ENCODE peak calls at places on chromosomes 11 and 22, in five cellular contexts. U is K562, B is A549, C is H1, W is GM12878. P is an unnamed sample.
A peak's percentile ranks its signal among the peaks of the same experiment; 100 is the strongest.

GRCh38 chr22:25174888-25175411 is 24.7 kb upstream of the CRYBB3 start:
- DNase-seq in U (no peak), B (no peak), C (no peak), W (no peak), P (no peak)

GRCh38 chr11:11777897-11778296 is 63.9 kb upstream of the USP47 start:
- DNase-seq in U (no peak), B (no peak), C (no peak), W (no peak), P (no peak)

GRCh38 chr22:22720201-22720723 is 75.8 kb downstream of the GGTLC2 start:
- DNase-seq in U (peak; percentile 93), B (no peak), C (no peak), W (peak; percentile 57), P (peak; percentile 32)

GRCh38 chr11:73542175-73542574 is 55.7 kb downstream of the FAM168A start:
- DNase-seq in U (no peak), B (no peak), C (no peak), W (no peak), P (no peak)

GRCh38 chr11:67056640-67057409 is at the start of gene RHOD:
- DNase-seq in U (no peak), B (no peak), C (no peak), W (no peak), P (no peak)

GRCh38 chr11:48043111-48043997 is 63.0 kb downstream of the PTPRJ start:
- DNase-seq in U (no peak), B (no peak), C (no peak), W (no peak), P (no peak)

GRCh38 chr11:13826505-13827278 is 135.8 kb upstream of the SPON1 start:
- DNase-seq in U (peak; percentile 13), B (no peak), C (no peak), W (no peak), P (no peak)

GRCh38 chr11:118656563-118657165 is 22.8 kb downstream of the TREH start:
- DNase-seq in U (no peak), B (no peak), C (no peak), W (no peak), P (no peak)

GRCh38 chr11:46119053-46119351 is 2.3 kb downstream of the PHF21A start:
- DNase-seq in U (no peak), B (no peak), C (no peak), W (no peak), P (no peak)

GRCh38 chr11:69862797-69863543 is 43.8 kb upstream of the FGF3 start:
- DNase-seq in U (no peak), B (no peak), C (no peak), W (no peak), P (no peak)

GRCh38 chr22:36775589-36775965 is 342 bp downstream of the IFT27 start:
- DNase-seq in U (no peak), B (no peak), C (no peak), W (no peak), P (no peak)

GRCh38 chr11:5476184-5476819 is 12.2 kb upstream of the OR52D1 start:
- DNase-seq in U (peak; percentile 69), B (peak; percentile 52), C (no peak), W (no peak), P (peak; percentile 36)

GRCh38 chr22:19121631-19122142 is 525 bp downstream of the DGCR2 start:
- DNase-seq in U (peak; percentile 98), B (peak; percentile 15), C (no peak), W (no peak), P (no peak)

GRCh38 chr11:128825050-128825806 is 41.9 kb downstream of the KCNJ1 start:
- DNase-seq in U (no peak), B (no peak), C (no peak), W (no peak), P (no peak)
- TF ChIP-seq HDAC2 in U (no peak), B (no peak), C (no peak), W (no peak), P (no peak)

DNA sequence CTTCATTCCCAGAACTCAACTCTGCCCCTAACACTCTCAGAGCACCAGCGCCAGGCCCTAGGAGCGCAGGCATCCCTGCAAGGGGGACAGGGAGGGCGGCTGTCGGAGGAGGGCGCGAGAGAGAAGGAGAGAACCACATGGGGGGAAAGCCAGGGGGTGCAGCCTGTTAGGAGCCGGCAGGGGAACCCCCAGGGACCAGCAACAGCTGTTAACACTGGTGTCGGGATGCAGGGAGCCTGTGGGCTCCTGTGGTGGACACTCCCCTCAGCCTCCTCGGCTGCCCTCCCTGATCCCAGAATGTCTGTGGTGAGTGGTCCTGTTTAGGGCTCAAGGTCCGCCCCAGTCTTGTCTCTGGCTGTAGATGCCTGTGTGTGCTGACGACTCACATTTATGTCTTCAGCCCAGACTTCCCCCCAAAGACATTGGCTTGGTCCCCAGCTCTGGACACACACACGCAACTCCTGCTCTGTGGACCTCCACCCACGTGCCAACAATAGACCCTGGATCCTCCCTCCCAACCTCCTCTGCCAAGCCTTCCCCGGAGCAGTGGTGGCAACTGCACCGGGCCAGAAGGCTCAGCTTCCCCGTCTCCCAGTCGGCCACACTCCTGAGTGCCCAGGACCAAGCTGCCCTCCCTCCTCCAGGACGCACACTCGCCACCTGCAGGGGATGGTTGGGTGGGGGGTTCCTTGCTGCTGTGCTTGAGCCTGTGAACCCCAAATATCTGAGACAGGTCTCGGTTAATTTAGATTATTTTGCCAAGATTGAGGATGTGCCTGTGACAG is 817 bp upstream of the IFITM5 start:
- DNase-seq in U (peak; percentile 53), B (no peak), C (no peak), W (no peak), P (peak; percentile 28)
- TF ChIP-seq HDAC2 in U (no peak), B (no peak), C (no peak), W (no peak), P (no peak)

GRCh38 chr11:1062075-1062820 is 12.4 kb upstream of the MUC2 start:
- DNase-seq in U (no peak), B (no peak), C (no peak), W (no peak), P (no peak)

GRCh38 chr11:1059759-1060158 is 14.9 kb upstream of the MUC2 start:
- DNase-seq in U (no peak), B (no peak), C (no peak), W (no peak), P (no peak)

GRCh38 chr11:1064167-1064566 is 10.5 kb upstream of the MUC2 start:
- DNase-seq in U (no peak), B (no peak), C (no peak), W (no peak), P (no peak)

GRCh38 chr11:1060410-1060809 is 14.3 kb upstream of the MUC2 start:
- DNase-seq in U (no peak), B (no peak), C (no peak), W (no peak), P (no peak)

GRCh38 chr11:1060885-1061616 is 13.6 kb upstream of the MUC2 start:
- DNase-seq in U (no peak), B (peak; percentile 83), C (no peak), W (no peak), P (no peak)
- TF ChIP-seq HDAC2 in U (no peak), B (no peak), C (no peak), W (no peak), P (no peak)

GRCh38 chr11:9600651-9601040 is 27.2 kb downstream of the WEE1 start:
- DNase-seq in U (no peak), B (no peak), C (no peak), W (peak; percentile 63), P (no peak)

GRCh38 chr11:9601876-9602199 is 28.4 kb downstream of the WEE1 start:
- DNase-seq in U (no peak), B (no peak), C (no peak), W (no peak), P (no peak)

GRCh38 chr11:9600166-9600565 is 26.7 kb downstream of the WEE1 start:
- DNase-seq in U (no peak), B (no peak), C (no peak), W (no peak), P (no peak)

GRCh38 chr11:9604134-9604533 is 30.7 kb downstream of the WEE1 start:
- DNase-seq in U (no peak), B (no peak), C (no peak), W (no peak), P (no peak)

DNA sequence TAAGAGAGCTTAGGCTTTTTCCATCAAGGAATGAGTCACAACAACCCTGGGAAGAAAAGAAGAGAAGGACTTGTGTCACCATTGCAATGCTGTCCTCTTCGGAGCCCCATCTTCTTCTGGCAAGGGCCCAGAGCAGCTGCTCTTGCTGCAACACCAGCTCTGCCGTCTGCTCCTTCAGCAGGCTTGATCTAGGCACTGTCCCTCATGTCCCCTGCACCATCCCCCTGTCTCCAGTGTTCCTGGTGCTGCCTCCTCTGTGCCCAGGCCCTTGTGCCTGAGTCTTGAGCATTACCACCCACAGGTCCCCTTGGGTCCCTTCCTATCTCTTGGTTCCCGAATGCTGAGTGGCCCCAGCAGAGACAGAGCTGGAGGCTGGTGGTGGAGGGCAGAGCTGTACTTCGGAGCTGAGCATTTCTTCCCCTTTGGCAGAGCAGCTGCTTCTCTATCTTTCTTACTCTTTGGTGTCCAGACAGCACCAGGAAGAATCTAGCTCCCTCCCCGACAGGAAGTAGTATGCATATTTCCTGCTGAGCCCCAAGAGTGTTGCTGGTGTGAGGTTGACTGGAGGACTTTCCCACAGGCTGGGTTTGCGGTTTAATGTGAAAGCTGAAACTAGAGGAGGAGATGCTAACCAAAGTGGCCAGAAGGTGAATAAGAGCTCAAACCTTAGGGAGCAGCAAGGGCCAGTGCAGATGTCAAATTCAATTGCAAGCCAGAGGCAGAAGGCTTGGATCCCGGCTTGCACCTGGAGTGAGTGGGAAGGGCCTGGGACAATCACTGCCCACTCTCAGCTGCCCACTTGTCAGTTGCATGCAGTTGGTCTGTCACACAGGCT is 27.8 kb downstream of the WEE1 start:
- DNase-seq in U (no peak), B (no peak), C (no peak), W (peak; percentile 95), P (no peak)
- TF ChIP-seq HDAC2 in U (no peak), B (no peak), C (no peak), W (no peak), P (no peak)

GRCh38 chr11:92550411-92550810 is 325.8 kb downstream of the FAT3 start:
- DNase-seq in U (no peak), B (no peak), C (peak; percentile 62), W (no peak), P (no peak)
- TF ChIP-seq HDAC2 in U (no peak), B (no peak), C (no peak), W (no peak), P (no peak)

GRCh38 chr11:2595205-2595604 is 104.6 kb downstream of the KCNQ1OT1 start:
- DNase-seq in U (no peak), B (no peak), C (no peak), W (no peak), P (no peak)

GRCh38 chr11:2594267-2594666 is 105.5 kb downstream of the KCNQ1OT1 start:
- DNase-seq in U (no peak), B (no peak), C (no peak), W (no peak), P (no peak)

GRCh38 chr11:2592559-2593392 is 107.0 kb downstream of the KCNQ1OT1 start:
- DNase-seq in U (no peak), B (no peak), C (no peak), W (no peak), P (no peak)

GRCh38 chr11:2591805-2592204 is 108.0 kb downstream of the KCNQ1OT1 start:
- DNase-seq in U (peak; percentile 3), B (no peak), C (no peak), W (no peak), P (no peak)

GRCh38 chr11:2593393-2593950 is 106.3 kb downstream of the KCNQ1OT1 start:
- DNase-seq in U (peak; percentile 2), B (no peak), C (no peak), W (no peak), P (no peak)
- TF ChIP-seq HDAC2 in U (no peak), B (no peak), C (no peak), W (no peak), P (no peak)